ENCODE peak calls at places on chromosomes 3 and 15, in four cellular contexts. Z is GM12878, E is SK-N-SH, S is K562. T is an unnamed sample.
A peak's percentile ranks its signal among the peaks of the same experiment; 100 is the strongest.

GRCh38 chr3:20182206-20182605 is 3.8 kb downstream of the SGO1 start:
- DNase-seq in Z (no peak), E (no peak), S (no peak), T (no peak)

GRCh38 chr15:89628791-89629715 is 26.2 kb downstream of the KIF7 start:
- DNase-seq in Z (no peak), E (peak; percentile 42), S (peak; percentile 11), T (no peak)

GRCh38 chr3:152298393-152299242 is 29.9 kb downstream of the MBNL1 start:
- DNase-seq in Z (peak; percentile 74), E (peak; percentile 60), S (peak; percentile 26), T (no peak)

GRCh38 chr3:101066776-101067175 is 73.6 kb upstream of the ABI3BP start:
- DNase-seq in Z (no peak), E (no peak), S (no peak), T (no peak)

GRCh38 chr3:127717357-127718243 is 44.8 kb downstream of the ABTB1 start:
- DNase-seq in Z (no peak), E (no peak), S (no peak), T (no peak)

GRCh38 chr15:77034620-77035467 is 36.1 kb downstream of the TSPAN3 start:
- DNase-seq in Z (no peak), E (peak; percentile 78), S (peak; percentile 63), T (peak; percentile 83)

GRCh38 chr15:79977431-79977940 is 6.5 kb upstream of the BCL2A1 start:
- DNase-seq in Z (peak; percentile 76), E (no peak), S (no peak), T (no peak)

GRCh38 chr3:149377408-149378111 is at the start of gene TM4SF1:
- DNase-seq in Z (no peak), E (no peak), S (no peak), T (no peak)

GRCh38 chr3:191331443-191331842 is 1.1 kb upstream of the UTS2B start:
- DNase-seq in Z (no peak), E (no peak), S (peak; percentile 6), T (no peak)

GRCh38 chr3:71881732-71882131 is 96.8 kb upstream of the PROK2 start:
- DNase-seq in Z (no peak), E (no peak), S (no peak), T (no peak)

GRCh38 chr15:52579852-52580251 is 11.0 kb upstream of the ARPP19 start:
- DNase-seq in Z (no peak), E (no peak), S (no peak), T (no peak)

GRCh38 chr3:72797773-72798543 is 50.3 kb downstream of the SHQ1 start:
- DNase-seq in Z (no peak), E (peak; percentile 70), S (no peak), T (no peak)

GRCh38 chr3:140499114-140499757 is 178.6 kb upstream of the TRIM42 start:
- DNase-seq in Z (no peak), E (peak; percentile 19), S (no peak), T (no peak)

GRCh38 chr15:62899090-62899493 is 143.5 kb upstream of the TPM1 start:
- DNase-seq in Z (no peak), E (no peak), S (no peak), T (no peak)

GRCh38 chr3:10419637-10420232 is 85.7 kb downstream of the ATP2B2 start:
- DNase-seq in Z (no peak), E (no peak), S (peak; percentile 75), T (no peak)

GRCh38 chr3:139231555-139232281 is 112.1 kb upstream of the MRPS22 start:
- DNase-seq in Z (no peak), E (no peak), S (no peak), T (no peak)

GRCh38 chr3:63864008-63864871 is 573 bp downstream of the ATXN7 start:
- DNase-seq in Z (no peak), E (peak; percentile 85), S (peak; percentile 73), T (peak; percentile 29)

GRCh38 chr15:68641376-68641775 is 62.6 kb downstream of the CORO2B start:
- DNase-seq in Z (no peak), E (no peak), S (no peak), T (no peak)

GRCh38 chr3:56347219-56347871 is 120.9 kb downstream of the ERC2 start:
- DNase-seq in Z (no peak), E (peak; percentile 10), S (peak; percentile 33), T (peak; percentile 92)

GRCh38 chr3:110859340-110859739 is 212.3 kb upstream of the NECTIN3 start:
- DNase-seq in Z (no peak), E (no peak), S (no peak), T (no peak)

GRCh38 chr3:110859993-110860392 is 211.6 kb upstream of the NECTIN3 start:
- DNase-seq in Z (no peak), E (no peak), S (no peak), T (no peak)

GRCh38 chr3:110856916-110857315 is 214.7 kb upstream of the NECTIN3 start:
- DNase-seq in Z (no peak), E (no peak), S (no peak), T (no peak)

GRCh38 chr3:110855207-110855606 is 216.4 kb upstream of the NECTIN3 start:
- DNase-seq in Z (no peak), E (no peak), S (no peak), T (no peak)

GRCh38 chr3:110858549-110858948 is 213.1 kb upstream of the NECTIN3 start:
- DNase-seq in Z (no peak), E (peak; percentile 6), S (no peak), T (no peak)
- TF ChIP-seq USF1 in Z (no peak), E (no peak), S (no peak), T (no peak)

GRCh38 chr3:4687167-4687566 is 194.0 kb downstream of the ITPR1 start:
- DNase-seq in Z (no peak), E (no peak), S (peak; percentile 39), T (no peak)
- TF ChIP-seq USF1 in Z (no peak), E (no peak), S (no peak), T (no peak)

GRCh38 chr3:12662593-12663310 is 1.2 kb downstream of the RAF1 start:
- DNase-seq in Z (no peak), E (peak; percentile 43), S (peak; percentile 36), T (peak; percentile 26)

GRCh38 chr3:12660196-12660595 is 3.7 kb downstream of the RAF1 start:
- DNase-seq in Z (no peak), E (no peak), S (no peak), T (no peak)

GRCh38 chr3:12663936-12664908 is at the start of gene RAF1:
- DNase-seq in Z (peak; percentile 90), E (peak; percentile 96), S (peak; percentile 98), T (peak; percentile 98)

GRCh38 chr3:12663311-12663935 is 494 bp downstream of the RAF1 start:
- DNase-seq in Z (no peak), E (peak; percentile 78), S (peak; percentile 82), T (no peak)

DNA sequence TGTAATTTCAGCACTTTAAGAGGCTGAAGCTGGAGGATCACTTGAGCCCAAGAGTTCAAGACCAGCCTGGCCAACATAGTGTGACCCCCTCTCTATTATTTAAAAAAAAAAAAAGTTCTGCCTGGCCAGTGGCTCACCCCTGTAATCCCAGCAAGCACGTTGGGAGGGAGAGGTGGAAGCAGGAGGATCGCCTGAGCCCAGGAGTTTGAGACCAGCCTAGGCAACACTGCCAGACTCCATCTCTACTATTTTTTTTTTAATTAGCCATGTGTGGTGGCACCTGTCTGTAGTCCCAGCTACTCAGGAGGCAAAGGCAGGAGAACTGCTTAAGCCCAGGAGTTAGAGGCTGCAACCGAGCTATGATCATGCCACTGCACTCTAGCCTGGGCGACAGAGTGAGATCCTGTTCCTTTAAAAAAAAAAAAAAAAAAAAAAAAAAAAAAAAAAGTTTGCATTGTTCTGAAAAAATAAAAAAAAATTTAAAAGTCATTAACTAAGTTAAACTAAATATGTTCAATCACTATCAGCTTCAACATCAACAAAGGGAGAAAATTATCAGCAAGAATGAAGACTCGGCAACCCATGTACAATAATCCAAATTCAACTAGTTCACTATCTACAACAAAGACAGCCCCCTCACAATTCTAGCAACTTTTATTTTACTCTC is 1.9 kb downstream of the RAF1 start:
- DNase-seq in Z (no peak), E (no peak), S (no peak), T (no peak)
- TF ChIP-seq USF1 in Z (no peak), E (no peak), S (no peak), T (no peak)

DNA sequence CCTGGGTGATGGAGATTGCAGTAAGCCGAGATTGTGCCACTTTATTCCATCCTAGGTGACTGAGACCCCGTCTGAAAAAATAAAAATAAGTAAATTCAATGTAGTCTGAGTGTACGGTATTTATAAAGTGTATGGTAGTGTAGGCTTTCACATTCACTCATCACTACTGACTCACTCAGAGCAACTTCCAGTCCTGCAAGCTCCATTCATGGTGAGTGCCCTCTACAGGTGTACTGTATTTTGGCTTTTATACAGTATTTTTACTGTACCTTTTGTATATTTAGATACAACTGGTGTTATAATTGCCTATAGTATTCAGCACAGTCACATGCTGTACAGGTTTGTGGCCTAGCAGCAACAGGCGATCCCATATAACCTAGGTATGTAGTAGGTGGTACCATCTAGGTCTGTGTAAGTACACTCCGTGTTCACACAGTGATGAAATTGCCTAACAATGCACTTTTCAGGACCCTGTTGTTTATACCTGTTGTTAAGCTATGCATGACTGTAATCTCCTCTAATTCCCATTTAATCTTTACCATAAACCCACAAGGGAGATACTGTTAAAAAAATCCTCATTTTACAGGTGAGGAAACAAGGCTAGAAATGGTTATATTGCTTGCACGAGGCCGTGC is 19.3 kb downstream of the CACNA1D start:
- DNase-seq in Z (no peak), E (no peak), S (no peak), T (no peak)
- TF ChIP-seq USF1 in Z (no peak), E (no peak), S (no peak), T (no peak)

GRCh38 chr3:183921096-183921495 is 36.4 kb upstream of the PARL start:
- DNase-seq in Z (no peak), E (no peak), S (no peak), T (no peak)

GRCh38 chr3:183924543-183924942 is 39.9 kb upstream of the PARL start:
- DNase-seq in Z (no peak), E (no peak), S (no peak), T (no peak)

GRCh38 chr3:183927059-183927458 is 42.4 kb upstream of the PARL start:
- DNase-seq in Z (no peak), E (no peak), S (no peak), T (no peak)

GRCh38 chr3:183930069-183930468 is 45.4 kb upstream of the PARL start:
- DNase-seq in Z (no peak), E (no peak), S (no peak), T (no peak)

GRCh38 chr3:183924956-183925355 is 40.3 kb upstream of the PARL start:
- DNase-seq in Z (no peak), E (no peak), S (no peak), T (no peak)
- TF ChIP-seq USF1 in Z (no peak), E (no peak), S (no peak), T (no peak)

DNA sequence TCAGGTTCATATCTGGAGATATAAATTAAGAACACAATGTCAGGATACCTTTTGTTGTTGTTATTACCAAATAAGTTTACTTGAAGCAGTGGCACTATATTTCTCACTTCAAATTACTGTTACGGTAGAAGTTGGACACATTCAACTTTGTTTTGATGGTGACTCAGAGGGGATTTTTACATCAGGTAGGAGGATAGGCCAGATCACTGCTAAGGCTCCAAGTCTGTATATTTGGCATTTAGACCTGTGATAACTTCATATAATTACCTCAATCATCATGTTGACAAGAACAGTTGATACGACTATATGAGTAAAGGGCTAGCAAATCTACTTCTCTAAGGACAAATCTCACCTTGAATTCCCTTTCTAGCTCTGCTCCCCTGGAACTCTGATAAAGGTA is 15.6 kb downstream of the LZTFL1 start:
- DNase-seq in Z (no peak), E (no peak), S (no peak), T (no peak)
- TF ChIP-seq USF1 in Z (no peak), E (no peak), S (no peak), T (no peak)